ENCODE peak calls at places on chromosomes 13 and 19, in eight cellular contexts. M is AG04450, Z is transverse colon, S is fibroblast of the aortic adventitia, A is tibial artery, I is ascending aorta, R is heart left ventricle, N is nephron progenitor cell. E is an unnamed sample.

GRCh38 chr13:111517641-111518010 is 197.2 kb downstream of the TEX29 start:
- DNase-seq in M (no peak), Z (no peak), S (no peak), A (no peak), I (no peak), R (no peak), N (no peak), E (no peak)

GRCh38 chr13:78603240-78603947 is at the start of gene POU4F1:
- DNase-seq in M (no peak), Z (peak), S (no peak), A (no peak), I (no peak), R (no peak), N (peak), E (no peak)

GRCh38 chr13:73880365-73880764 is 253.8 kb downstream of the KLF12 start:
- DNase-seq in M (no peak), Z (no peak), S (no peak), A (no peak), I (no peak), R (no peak), N (no peak), E (no peak)

GRCh38 chr19:45424191-45425058 is 708 bp upstream of the ERCC1 start:
- DNase-seq in M (peak), Z (peak), S (peak), A (peak), I (peak), R (peak), N (peak), E (no peak)

GRCh38 chr19:41307954-41308449 is 2.0 kb upstream of the CCDC97 start:
- DNase-seq in M (no peak), Z (no peak), S (no peak), A (no peak), I (no peak), R (no peak), N (no peak), E (no peak)

GRCh38 chr19:13117772-13118423 is at the start of gene NACC1:
- DNase-seq in M (no peak), Z (peak), S (peak), A (peak), I (peak), R (peak), N (peak), E (peak)

GRCh38 chr19:42407085-42407815 is 17.2 kb upstream of the CNFN start:
- DNase-seq in M (no peak), Z (no peak), S (no peak), A (no peak), I (no peak), R (no peak), N (no peak), E (no peak)

GRCh38 chr13:19117913-19118739 is 63.5 kb downstream of the TUBA3C start:
- DNase-seq in M (no peak), Z (no peak), S (no peak), A (no peak), I (no peak), R (no peak), N (no peak), E (no peak)

GRCh38 chr19:48543121-48543710 is 8.8 kb upstream of the SULT2B1 start:
- DNase-seq in M (no peak), Z (peak), S (peak), A (no peak), I (no peak), R (no peak), N (no peak), E (no peak)

GRCh38 chr19:56393119-56394012 is at the start of gene ZNF582:
- DNase-seq in M (peak), Z (peak), S (peak), A (peak), I (peak), R (peak), N (peak), E (peak)

GRCh38 chr13:35210234-35210633 is 266.3 kb downstream of the MAB21L1 start:
- DNase-seq in M (no peak), Z (no peak), S (peak), A (no peak), I (no peak), R (no peak), N (no peak), E (no peak)

GRCh38 chr19:45999653-46000121 is 4.4 kb downstream of the CCDC61 start:
- DNase-seq in M (no peak), Z (no peak), S (peak), A (no peak), I (no peak), R (no peak), N (peak), E (no peak)

GRCh38 chr19:46384396-46384795 is 29.0 kb downstream of the CCDC8 start:
- DNase-seq in M (no peak), Z (no peak), S (no peak), A (peak), I (no peak), R (no peak), N (no peak), E (peak)

GRCh38 chr13:106100261-106100919 is 435.1 kb downstream of the EFNB2 start:
- DNase-seq in M (no peak), Z (peak), S (no peak), A (no peak), I (no peak), R (peak), N (peak), E (no peak)

GRCh38 chr19:46503848-46504453 is 8.3 kb upstream of the PNMA8B start:
- DNase-seq in M (no peak), Z (no peak), S (no peak), A (no peak), I (no peak), R (no peak), N (peak), E (no peak)

GRCh38 chr19:7534531-7534980 is 961 bp upstream of the PNPLA6 start:
- DNase-seq in M (peak), Z (peak), S (peak), A (peak), I (peak), R (peak), N (peak), E (no peak)

GRCh38 chr19:3304871-3305423 is 61.4 kb upstream of the NFIC start:
- DNase-seq in M (peak), Z (peak), S (peak), A (peak), I (no peak), R (peak), N (peak), E (peak)

GRCh38 chr19:30450945-30451344 is 78.8 kb downstream of the ZNF536 start:
- DNase-seq in M (no peak), Z (no peak), S (no peak), A (no peak), I (no peak), R (no peak), N (no peak), E (no peak)

GRCh38 chr13:22967669-22968068 is 213.1 kb upstream of the SGCG start:
- DNase-seq in M (no peak), Z (no peak), S (no peak), A (peak), I (no peak), R (no peak), N (no peak), E (no peak)

GRCh38 chr13:106558527-106558926 is 9.4 kb downstream of the ARGLU1 start:
- DNase-seq in M (no peak), Z (no peak), S (no peak), A (no peak), I (no peak), R (no peak), N (no peak), E (no peak)

GRCh38 chr19:13234518-13234917 is 84.3 kb downstream of the IER2 start:
- DNase-seq in M (no peak), Z (peak), S (peak), A (no peak), I (no peak), R (no peak), N (peak), E (no peak)

GRCh38 chr13:75636339-75637095 is 387 bp downstream of the LMO7 start:
- DNase-seq in M (no peak), Z (peak), S (peak), A (peak), I (no peak), R (no peak), N (peak), E (no peak)

GRCh38 chr13:34926513-34926912 is 15.6 kb upstream of the NBEA start:
- DNase-seq in M (no peak), Z (no peak), S (peak), A (no peak), I (no peak), R (no peak), N (peak), E (no peak)

GRCh38 chr13:45280751-45281634 is 60.0 kb downstream of the TPT1 start:
- DNase-seq in M (peak), Z (peak), S (peak), A (peak), I (no peak), R (peak), N (peak), E (no peak)

GRCh38 chr19:14516746-14517438 is 1.3 kb downstream of the DNAJB1 start:
- DNase-seq in M (no peak), Z (peak), S (no peak), A (no peak), I (no peak), R (no peak), N (no peak), E (no peak)

GRCh38 chr13:52348081-52348480 is 57.9 kb downstream of the THSD1 start:
- DNase-seq in M (peak), Z (no peak), S (peak), A (no peak), I (no peak), R (no peak), N (peak), E (no peak)

GRCh38 chr19:40717880-40718773 is 1.2 kb downstream of the ITPKC start:
- DNase-seq in M (no peak), Z (peak), S (no peak), A (peak), I (no peak), R (no peak), N (no peak), E (no peak)

GRCh38 chr19:6238256-6238642 is 41.5 kb downstream of the MLLT1 start:
- DNase-seq in M (no peak), Z (no peak), S (peak), A (no peak), I (no peak), R (no peak), N (no peak), E (no peak)

GRCh38 chr19:517721-518136 is 10.4 kb downstream of the TPGS1 start:
- DNase-seq in M (no peak), Z (no peak), S (no peak), A (no peak), I (no peak), R (no peak), N (no peak), E (no peak)

GRCh38 chr19:44890366-44891015 is 563 bp upstream of the TOMM40 start:
- DNase-seq in M (peak), Z (no peak), S (peak), A (peak), I (peak), R (no peak), N (no peak), E (peak)

DNA sequence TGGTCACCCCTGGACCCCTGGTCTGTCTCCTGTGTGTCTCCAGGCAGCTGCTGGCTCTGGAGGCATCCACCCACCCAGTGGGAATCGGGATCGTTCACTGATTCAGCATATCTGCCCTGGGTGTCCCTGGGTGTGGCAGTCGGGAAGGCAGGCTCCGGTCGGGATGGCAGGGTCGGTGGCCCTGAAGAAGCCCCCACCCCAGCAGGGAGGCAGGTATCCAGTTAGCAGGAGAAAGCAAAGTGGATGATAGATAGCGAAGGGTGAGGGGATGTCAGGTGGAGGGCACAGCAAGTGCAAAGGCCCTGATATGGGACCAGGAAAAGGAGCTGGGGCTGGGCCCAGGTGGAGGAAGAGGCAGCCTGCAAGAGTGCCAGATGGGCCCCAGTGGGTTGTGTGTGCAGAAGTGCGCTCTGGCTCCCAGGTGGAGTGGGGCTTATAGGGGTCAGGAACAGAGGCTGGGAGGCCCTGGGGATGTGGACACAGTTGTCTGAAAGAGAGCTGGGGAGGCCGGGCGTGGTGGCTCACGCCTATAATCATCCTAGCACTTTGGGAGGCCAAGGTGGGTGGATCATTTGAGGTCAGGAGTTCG is 2.3 kb downstream of the SSBP4 start:
- DNase-seq in M (no peak), Z (no peak), S (no peak), A (no peak), I (no peak), R (no peak), N (no peak), E (no peak)
- TF ChIP-seq CTCF in M (no peak), Z (no peak), S (no peak), A (no peak), I (no peak), R (no peak), N (no peak), E (no peak)

DNA sequence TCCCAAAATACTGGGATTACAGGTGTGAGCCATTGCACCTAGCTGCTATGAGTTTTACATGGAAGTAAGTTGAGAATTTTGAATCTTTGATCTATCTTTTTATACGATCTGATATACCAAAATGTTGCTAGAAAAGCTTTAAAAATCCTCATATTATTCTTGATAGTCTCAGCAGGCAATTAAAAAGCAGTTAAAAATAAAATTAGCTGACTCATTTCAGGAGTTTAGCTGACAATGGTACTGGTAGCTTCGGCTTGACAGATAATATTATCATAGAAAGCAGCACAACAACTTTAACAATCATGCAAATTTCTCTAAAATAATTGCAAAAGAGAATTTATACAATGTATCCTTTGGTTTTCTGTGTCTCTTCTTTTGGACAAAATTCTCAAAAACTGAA is 9.6 kb upstream of the FOXO1 start:
- DNase-seq in M (no peak), Z (no peak), S (no peak), A (no peak), I (no peak), R (no peak), N (no peak), E (no peak)
- TF ChIP-seq CTCF in M (no peak), Z (no peak), S (no peak), A (no peak), I (no peak), R (no peak), N (no peak), E (no peak)

DNA sequence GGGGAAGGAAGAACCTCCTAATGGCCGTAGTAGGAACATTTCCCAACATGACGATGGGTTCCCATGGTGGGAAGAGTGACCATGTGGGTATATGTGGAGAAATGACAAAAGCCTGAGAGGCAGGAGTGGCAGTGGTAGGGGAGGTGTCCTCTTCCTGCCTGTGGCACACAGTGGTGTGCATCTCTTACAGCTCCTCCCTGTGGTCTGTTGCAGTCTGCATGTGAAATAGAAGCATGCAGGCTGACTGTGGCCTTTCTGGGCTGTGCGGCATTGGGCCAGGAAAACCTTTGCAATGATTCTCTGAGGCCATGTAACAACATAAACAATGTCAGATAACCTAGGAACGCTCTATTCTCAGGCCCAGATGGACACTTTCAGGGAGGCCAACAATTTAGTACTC is 84.0 kb downstream of the LACC1 start:
- DNase-seq in M (no peak), Z (no peak), S (no peak), A (no peak), I (no peak), R (no peak), N (no peak), E (no peak)
- TF ChIP-seq CTCF in M (no peak), Z (no peak), S (no peak), A (no peak), I (no peak), R (no peak), N (no peak), E (no peak)

GRCh38 chr19:39413269-39413902 is 917 bp downstream of the PLEKHG2 start:
- DNase-seq in M (no peak), Z (peak), S (peak), A (peak), I (no peak), R (peak), N (peak), E (no peak)

GRCh38 chr19:39416626-39417120 is 4.2 kb downstream of the PLEKHG2 start:
- DNase-seq in M (no peak), Z (no peak), S (no peak), A (peak), I (no peak), R (no peak), N (no peak), E (no peak)

GRCh38 chr19:39413903-39414608 is 1.6 kb downstream of the PLEKHG2 start:
- DNase-seq in M (no peak), Z (peak), S (no peak), A (peak), I (no peak), R (no peak), N (peak), E (no peak)

GRCh38 chr19:39416152-39416551 is 3.7 kb downstream of the PLEKHG2 start:
- DNase-seq in M (no peak), Z (no peak), S (no peak), A (peak), I (no peak), R (no peak), N (no peak), E (no peak)

DNA sequence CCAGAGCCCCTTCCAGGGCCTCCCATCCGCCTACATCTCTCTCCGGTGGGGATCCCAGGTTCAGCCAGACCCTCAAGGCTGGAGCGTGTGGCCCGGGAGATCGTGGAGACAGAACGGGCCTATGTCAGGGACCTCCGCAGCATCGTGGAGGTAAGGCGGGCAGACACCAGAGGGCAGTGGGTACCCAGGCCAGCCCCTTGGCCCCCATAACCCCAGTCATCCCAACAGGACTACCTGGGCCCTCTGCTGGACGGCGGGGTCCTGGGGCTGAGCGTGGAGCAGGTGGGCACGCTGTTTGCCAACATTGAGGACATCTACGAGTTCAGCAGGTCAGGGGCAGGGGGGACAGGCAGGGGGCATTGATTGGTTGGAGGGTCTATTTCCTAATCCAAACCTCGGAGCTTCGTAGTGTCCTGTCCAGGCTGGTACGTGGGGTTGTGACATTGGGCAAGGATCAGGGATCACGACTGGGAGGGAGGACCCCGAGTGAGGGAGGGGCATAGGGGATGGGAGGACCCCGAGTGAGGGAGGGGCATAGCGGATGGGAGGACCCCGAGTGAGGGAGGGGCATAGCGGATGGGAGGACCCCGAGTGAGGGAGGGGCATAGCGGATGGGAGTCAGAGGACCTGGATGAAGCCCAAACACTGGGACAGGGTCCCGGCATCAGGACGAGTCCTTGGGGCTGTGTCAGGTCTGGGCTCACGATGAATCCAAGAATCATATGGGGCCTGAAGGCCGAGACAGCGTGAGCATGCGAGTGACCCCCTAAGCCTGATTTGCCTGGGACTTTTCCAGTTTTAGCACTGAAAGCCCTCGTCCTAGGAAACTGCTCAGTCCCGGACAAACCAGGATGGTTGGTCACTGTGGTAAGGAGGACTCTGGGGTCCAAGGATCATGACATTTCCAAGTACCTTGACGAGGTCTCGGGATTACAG is 2.9 kb downstream of the PLEKHG2 start:
- DNase-seq in M (no peak), Z (no peak), S (no peak), A (peak), I (no peak), R (no peak), N (no peak), E (no peak)
- TF ChIP-seq CTCF in M (peak), Z (no peak), S (no peak), A (no peak), I (no peak), R (no peak), N (no peak), E (no peak)